ENCODE peak calls at places on chromosomes 16 and 17, in ten cellular contexts. I is Calu3, T is AG10803, R is neural crest cell, B is right lobe of liver, P is HFFc6, F is mucosa of descending colon, U is lower lobe of right lung, Q is hepatocyte, M is heart left ventricle. A is an unnamed sample.

GRCh38 chr16:88378836-88379693 is 3.7 kb upstream of the ZNF469 start:
- DNase-seq in U (peak; percentile 31), B (no peak), P (no peak), T (no peak), M (peak; percentile 13), F (peak; percentile 9), Q (no peak), R (no peak), I (no peak), A (no peak)

GRCh38 chr16:58024347-58024672 is 1.2 kb upstream of the MMP15 start:
- DNase-seq in F (no peak), B (no peak), P (no peak), Q (no peak), U (no peak), R (no peak), M (no peak), T (no peak), I (no peak), A (no peak)

GRCh38 chr16:51152691-51153261 is 1.7 kb upstream of the SALL1 start:
- DNase-seq in I (no peak), B (no peak), M (no peak), U (no peak), Q (no peak), T (peak; percentile 69), R (peak; percentile 17), P (peak; percentile 54), F (no peak), A (no peak)

GRCh38 chr17:69246726-69247375 is 18.2 kb upstream of the ABCA10 start:
- DNase-seq in Q (peak; percentile 61), I (no peak), P (peak; percentile 39), R (no peak), F (no peak), U (no peak), M (no peak), T (peak; percentile 58), B (no peak), A (peak; percentile 15)

GRCh38 chr17:1931759-1932579 is 93.2 kb downstream of the RTN4RL1 start:
- DNase-seq in T (no peak), M (peak; percentile 68), B (peak; percentile 67), I (no peak), F (no peak), P (no peak), Q (peak; percentile 74), R (no peak), U (no peak), A (no peak)

GRCh38 chr17:78124081-78124835 is 4.3 kb downstream of the TMC6 start:
- DNase-seq in Q (no peak), B (no peak), I (no peak), R (no peak), P (no peak), U (no peak), M (no peak), F (peak; percentile 51), T (no peak), A (no peak)

GRCh38 chr17:49708515-49709161 is 874 bp upstream of the SLC35B1 start:
- DNase-seq in R (no peak), F (no peak), Q (no peak), I (no peak), M (no peak), T (no peak), U (no peak), P (no peak), B (no peak), A (no peak)

GRCh38 chr16:17246577-17246885 is 224.2 kb downstream of the XYLT1 start:
- DNase-seq in R (no peak), U (no peak), M (no peak), T (no peak), I (no peak), B (no peak), P (no peak), F (no peak), Q (no peak), A (no peak)

GRCh38 chr16:8962393-8963009 is 1.2 kb downstream of the USP7 start:
- DNase-seq in Q (peak; percentile 68), P (no peak), I (peak; percentile 30), M (no peak), R (no peak), U (no peak), T (no peak), F (peak; percentile 70), B (peak; percentile 54), A (no peak)

GRCh38 chr17:80618304-80618703 is 73.7 kb downstream of the RPTOR start:
- DNase-seq in M (no peak), T (no peak), B (no peak), F (no peak), U (no peak), P (no peak), I (no peak), R (no peak), Q (no peak), A (no peak)

GRCh38 chr17:47810200-47810821 is 11.3 kb downstream of the OSBPL7 start:
- DNase-seq in P (peak; percentile 93), R (no peak), F (peak; percentile 87), Q (peak; percentile 93), T (peak; percentile 87), I (peak; percentile 81), U (peak; percentile 75), B (peak; percentile 30), M (no peak), A (peak; percentile 49)

GRCh38 chr16:67415872-67416793 is at the start of gene ZDHHC1:
- DNase-seq in P (peak; percentile 33), R (peak; percentile 72), B (peak; percentile 74), M (peak; percentile 84), U (peak; percentile 78), I (peak; percentile 92), Q (peak; percentile 88), F (peak; percentile 84), T (peak; percentile 67), A (no peak)

GRCh38 chr17:29764748-29765147 is 142.0 kb upstream of the CORO6 start:
- DNase-seq in I (no peak), Q (no peak), F (no peak), R (no peak), B (no peak), P (no peak), M (no peak), U (no peak), T (no peak), A (no peak)

GRCh38 chr17:29766796-29767327 is 144.2 kb upstream of the CORO6 start:
- DNase-seq in F (no peak), P (no peak), Q (no peak), B (no peak), M (no peak), T (peak; percentile 16), R (no peak), I (no peak), U (no peak), A (no peak)

GRCh38 chr17:29771561-29771960 is 148.8 kb upstream of the CORO6 start:
- DNase-seq in B (no peak), U (no peak), I (no peak), M (no peak), R (no peak), T (no peak), Q (no peak), P (no peak), F (no peak), A (no peak)

GRCh38 chr17:29772981-29773380 is 150.3 kb upstream of the CORO6 start:
- DNase-seq in T (no peak), F (no peak), U (no peak), M (no peak), R (no peak), Q (no peak), P (no peak), I (no peak), B (no peak), A (no peak)

GRCh38 chr17:29769225-29769624 is 146.5 kb upstream of the CORO6 start:
- DNase-seq in T (no peak), M (no peak), F (no peak), R (no peak), U (no peak), Q (no peak), I (no peak), P (no peak), B (no peak), A (no peak)
- TF ChIP-seq CTCF in T (no peak), M (no peak), F (no peak), R (no peak), U (no peak), Q (no peak), I (no peak), P (no peak), B (no peak), A (no peak)

GRCh38 chr16:77077523-77077922 is 113.5 kb upstream of the MON1B start:
- DNase-seq in R (no peak), T (no peak), B (no peak), F (no peak), U (no peak), P (no peak), M (no peak), Q (no peak), I (no peak), A (no peak)

DNA sequence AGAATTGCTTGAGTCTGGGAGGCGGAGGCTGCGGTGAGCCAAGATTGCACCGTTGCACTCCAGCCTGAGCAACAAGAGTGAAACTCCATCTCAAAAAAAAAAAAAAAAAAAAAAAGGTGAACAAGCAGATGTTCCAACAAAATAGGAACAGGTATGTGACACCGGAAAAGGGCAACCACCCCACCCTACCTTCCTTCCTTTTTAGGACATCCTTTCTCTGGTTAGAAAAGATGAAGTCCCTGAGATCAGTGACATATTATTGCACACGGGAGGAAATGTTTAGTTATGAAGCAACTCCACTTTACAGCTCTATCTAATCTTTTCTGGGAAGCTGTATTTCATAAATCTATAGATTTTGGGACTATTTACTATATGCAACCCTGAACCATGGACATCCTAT is 114.2 kb upstream of the MON1B start:
- DNase-seq in U (no peak), Q (no peak), T (no peak), B (no peak), F (no peak), I (no peak), R (no peak), M (no peak), P (no peak), A (no peak)
- TF ChIP-seq CTCF in U (no peak), Q (no peak), T (no peak), B (no peak), F (no peak), I (no peak), R (no peak), M (no peak), P (no peak), A (no peak)

DNA sequence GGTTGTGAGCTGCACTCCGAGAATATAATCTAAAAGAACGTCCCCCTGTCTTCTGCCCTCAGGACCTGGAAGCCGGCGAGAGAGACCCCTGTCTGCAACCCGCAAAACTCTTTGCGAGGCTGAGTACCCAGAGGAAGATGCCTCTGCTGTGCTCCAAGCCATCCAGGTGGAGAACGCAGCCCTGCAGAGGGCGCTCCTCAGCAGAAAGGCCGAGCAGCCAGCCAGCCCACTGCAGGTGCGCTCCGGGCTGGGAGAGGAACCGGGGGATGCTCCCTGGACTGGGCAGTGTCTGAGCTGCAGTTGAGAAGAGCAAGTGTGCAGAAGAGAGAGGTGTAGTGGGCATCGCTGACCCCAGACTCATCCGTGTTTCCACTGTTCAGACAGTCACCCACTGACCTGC is 148.3 kb downstream of the KATNIP start:
- DNase-seq in M (no peak), P (no peak), I (no peak), R (peak; percentile 50), Q (no peak), T (no peak), F (no peak), B (no peak), U (no peak), A (no peak)
- TF ChIP-seq CTCF in M (peak; percentile 8), P (peak; percentile 72), I (peak; percentile 17), R (peak; percentile 41), Q (peak; percentile 24), T (peak; percentile 17), F (no peak), B (no peak), U (no peak), A (peak; percentile 19)

GRCh38 chr16:25106567-25107465 is 4.7 kb upstream of the LCMT1 start:
- DNase-seq in P (peak; percentile 86), I (peak; percentile 94), U (peak; percentile 98), M (peak; percentile 97), T (peak; percentile 82), F (peak; percentile 97), R (peak; percentile 84), Q (peak; percentile 96), B (peak; percentile 99), A (peak; percentile 56)
- TF ChIP-seq CTCF in P (peak; percentile 43), I (no peak), U (peak; percentile 26), M (peak; percentile 44), T (peak; percentile 15), F (no peak), R (peak; percentile 49), Q (peak; percentile 43), B (peak; percentile 46), A (peak; percentile 13)

A was measured in AG09319.